ENCODE peak calls at places on chromosomes 13 and 19, in eight cellular contexts. One of them, this sample, is unnamed.

GRCh38 chr13:112657850-112658445 is 31.9 kb upstream of the ATP11A start:
- DNase-seq in mucosa of descending colon: no peak
- DNase-seq in AG10803: peak; percentile 61
- DNase-seq in kidney epithelial cell: peak; percentile 94
- DNase-seq in fibroblast of mammary gland: peak; percentile 22
- DNase-seq in fibroblast of villous mesenchyme: peak; percentile 78
- DNase-seq in cardiac muscle cell: peak; percentile 86
- DNase-seq in pancreas: no peak
- DNase-seq in this sample: peak; percentile 89

GRCh38 chr19:18660051-18660910 is 23.2 kb upstream of the CRTC1 start:
- DNase-seq in fibroblast of villous mesenchyme: peak; percentile 80
- DNase-seq in fibroblast of mammary gland: peak; percentile 81
- DNase-seq in cardiac muscle cell: peak; percentile 44
- DNase-seq in AG10803: no peak
- DNase-seq in mucosa of descending colon: peak; percentile 15
- DNase-seq in pancreas: no peak
- DNase-seq in kidney epithelial cell: no peak
- DNase-seq in this sample: no peak

GRCh38 chr19:55189424-55189823 is 9.3 kb upstream of the SYT5 start:
- DNase-seq in pancreas: no peak
- DNase-seq in fibroblast of villous mesenchyme: peak; percentile 92
- DNase-seq in fibroblast of mammary gland: peak; percentile 100
- DNase-seq in cardiac muscle cell: peak; percentile 98
- DNase-seq in AG10803: peak; percentile 89
- DNase-seq in kidney epithelial cell: peak; percentile 65
- DNase-seq in mucosa of descending colon: no peak
- DNase-seq in this sample: no peak

GRCh38 chr13:36131215-36131930 is at the start of gene DCLK1:
- DNase-seq in AG10803: peak; percentile 6
- DNase-seq in kidney epithelial cell: no peak
- DNase-seq in fibroblast of mammary gland: peak; percentile 69
- DNase-seq in cardiac muscle cell: peak; percentile 65
- DNase-seq in fibroblast of villous mesenchyme: no peak
- DNase-seq in pancreas: peak; percentile 69
- DNase-seq in mucosa of descending colon: peak; percentile 21
- DNase-seq in this sample: no peak

GRCh38 chr13:32902898-32903297 is 113.3 kb upstream of the KL start:
- DNase-seq in mucosa of descending colon: peak; percentile 66
- DNase-seq in AG10803: peak; percentile 67
- DNase-seq in fibroblast of villous mesenchyme: no peak
- DNase-seq in cardiac muscle cell: peak; percentile 73
- DNase-seq in fibroblast of mammary gland: peak; percentile 68
- DNase-seq in kidney epithelial cell: no peak
- DNase-seq in pancreas: no peak
- DNase-seq in this sample: no peak

GRCh38 chr13:32136716-32137115 is 105.1 kb downstream of the FRY start:
- DNase-seq in fibroblast of villous mesenchyme: no peak
- DNase-seq in pancreas: no peak
- DNase-seq in cardiac muscle cell: no peak
- DNase-seq in kidney epithelial cell: no peak
- DNase-seq in fibroblast of mammary gland: no peak
- DNase-seq in AG10803: no peak
- DNase-seq in mucosa of descending colon: no peak
- DNase-seq in this sample: no peak

GRCh38 chr19:51882518-51882917 is 5.2 kb downstream of the ZNF577 start:
- DNase-seq in kidney epithelial cell: no peak
- DNase-seq in AG10803: no peak
- DNase-seq in mucosa of descending colon: no peak
- DNase-seq in fibroblast of villous mesenchyme: no peak
- DNase-seq in cardiac muscle cell: no peak
- DNase-seq in pancreas: no peak
- DNase-seq in fibroblast of mammary gland: no peak
- DNase-seq in this sample: no peak

GRCh38 chr19:56671613-56671994 is at the start of gene ZNF835:
- DNase-seq in mucosa of descending colon: peak; percentile 89
- DNase-seq in fibroblast of mammary gland: peak; percentile 61
- DNase-seq in kidney epithelial cell: peak; percentile 23
- DNase-seq in cardiac muscle cell: peak; percentile 53
- DNase-seq in pancreas: peak; percentile 91
- DNase-seq in fibroblast of villous mesenchyme: peak; percentile 17
- DNase-seq in AG10803: no peak
- DNase-seq in this sample: no peak

GRCh38 chr13:101514695-101515275 is 62.3 kb downstream of the ITGBL1 start:
- DNase-seq in fibroblast of mammary gland: peak; percentile 80
- DNase-seq in pancreas: no peak
- DNase-seq in AG10803: peak; percentile 62
- DNase-seq in mucosa of descending colon: peak; percentile 73
- DNase-seq in cardiac muscle cell: peak; percentile 68
- DNase-seq in fibroblast of villous mesenchyme: peak; percentile 82
- DNase-seq in kidney epithelial cell: peak; percentile 32
- DNase-seq in this sample: peak; percentile 30

GRCh38 chr19:46190489-46190888 is 39.1 kb upstream of the IGFL1 start:
- DNase-seq in mucosa of descending colon: no peak
- DNase-seq in cardiac muscle cell: no peak
- DNase-seq in kidney epithelial cell: no peak
- DNase-seq in fibroblast of villous mesenchyme: no peak
- DNase-seq in fibroblast of mammary gland: no peak
- DNase-seq in pancreas: no peak
- DNase-seq in AG10803: no peak
- DNase-seq in this sample: no peak

GRCh38 chr13:51229141-51229540 is 6.9 kb downstream of the FAM124A start:
- DNase-seq in fibroblast of villous mesenchyme: no peak
- DNase-seq in kidney epithelial cell: no peak
- DNase-seq in AG10803: no peak
- DNase-seq in pancreas: no peak
- DNase-seq in cardiac muscle cell: no peak
- DNase-seq in mucosa of descending colon: no peak
- DNase-seq in fibroblast of mammary gland: no peak
- DNase-seq in this sample: no peak

GRCh38 chr13:76012091-76012721 is 376.1 kb downstream of the LMO7 start:
- DNase-seq in cardiac muscle cell: peak; percentile 34
- DNase-seq in kidney epithelial cell: peak; percentile 61
- DNase-seq in pancreas: no peak
- DNase-seq in AG10803: peak; percentile 45
- DNase-seq in fibroblast of mammary gland: no peak
- DNase-seq in mucosa of descending colon: no peak
- DNase-seq in fibroblast of villous mesenchyme: no peak
- DNase-seq in this sample: peak; percentile 73

GRCh38 chr13:44093607-44094583 is 214.2 kb downstream of the LACC1 start:
- DNase-seq in fibroblast of mammary gland: no peak
- DNase-seq in cardiac muscle cell: peak; percentile 6
- DNase-seq in kidney epithelial cell: no peak
- DNase-seq in AG10803: no peak
- DNase-seq in pancreas: no peak
- DNase-seq in fibroblast of villous mesenchyme: peak; percentile 68
- DNase-seq in mucosa of descending colon: no peak
- DNase-seq in this sample: no peak

GRCh38 chr13:29799041-29799440 is 51.4 kb downstream of the UBL3 start:
- DNase-seq in mucosa of descending colon: no peak
- DNase-seq in AG10803: no peak
- DNase-seq in cardiac muscle cell: no peak
- DNase-seq in pancreas: no peak
- DNase-seq in kidney epithelial cell: no peak
- DNase-seq in fibroblast of villous mesenchyme: no peak
- DNase-seq in fibroblast of mammary gland: no peak
- DNase-seq in this sample: no peak

GRCh38 chr13:113142876-113143275 is 15.6 kb upstream of the PROZ start:
- DNase-seq in fibroblast of mammary gland: no peak
- DNase-seq in kidney epithelial cell: no peak
- DNase-seq in fibroblast of villous mesenchyme: no peak
- DNase-seq in AG10803: no peak
- DNase-seq in mucosa of descending colon: no peak
- DNase-seq in cardiac muscle cell: no peak
- DNase-seq in pancreas: no peak
- DNase-seq in this sample: no peak

GRCh38 chr19:48203227-48203793 is 32.8 kb downstream of the ZSWIM9 start:
- DNase-seq in mucosa of descending colon: no peak
- DNase-seq in fibroblast of villous mesenchyme: no peak
- DNase-seq in fibroblast of mammary gland: no peak
- DNase-seq in cardiac muscle cell: no peak
- DNase-seq in pancreas: no peak
- DNase-seq in AG10803: no peak
- DNase-seq in kidney epithelial cell: no peak
- DNase-seq in this sample: no peak

GRCh38 chr19:29514525-29515232 is 11.1 kb upstream of the VSTM2B start:
- DNase-seq in mucosa of descending colon: no peak
- DNase-seq in AG10803: no peak
- DNase-seq in pancreas: no peak
- DNase-seq in kidney epithelial cell: no peak
- DNase-seq in cardiac muscle cell: no peak
- DNase-seq in fibroblast of mammary gland: no peak
- DNase-seq in fibroblast of villous mesenchyme: no peak
- DNase-seq in this sample: no peak

GRCh38 chr19:6233827-6234511 is 45.8 kb downstream of the MLLT1 start:
- DNase-seq in cardiac muscle cell: peak; percentile 59
- DNase-seq in mucosa of descending colon: no peak
- DNase-seq in AG10803: peak; percentile 29
- DNase-seq in kidney epithelial cell: no peak
- DNase-seq in fibroblast of villous mesenchyme: no peak
- DNase-seq in pancreas: peak; percentile 81
- DNase-seq in fibroblast of mammary gland: peak; percentile 20
- DNase-seq in this sample: no peak
- H3K4me3 ChIP-seq in cardiac muscle cell: no peak overlapping the region
- H3K4me3 ChIP-seq in mucosa of descending colon: no peak overlapping the region
- H3K4me3 ChIP-seq in AG10803: no peak overlapping the region
- H3K4me3 ChIP-seq in kidney epithelial cell: no peak overlapping the region
- H3K4me3 ChIP-seq in fibroblast of villous mesenchyme: no peak overlapping the region
- H3K4me3 ChIP-seq in pancreas: no peak overlapping the region
- H3K4me3 ChIP-seq in fibroblast of mammary gland: no peak overlapping the region
- H3K4me3 ChIP-seq in this sample: no peak overlapping the region

DNA sequence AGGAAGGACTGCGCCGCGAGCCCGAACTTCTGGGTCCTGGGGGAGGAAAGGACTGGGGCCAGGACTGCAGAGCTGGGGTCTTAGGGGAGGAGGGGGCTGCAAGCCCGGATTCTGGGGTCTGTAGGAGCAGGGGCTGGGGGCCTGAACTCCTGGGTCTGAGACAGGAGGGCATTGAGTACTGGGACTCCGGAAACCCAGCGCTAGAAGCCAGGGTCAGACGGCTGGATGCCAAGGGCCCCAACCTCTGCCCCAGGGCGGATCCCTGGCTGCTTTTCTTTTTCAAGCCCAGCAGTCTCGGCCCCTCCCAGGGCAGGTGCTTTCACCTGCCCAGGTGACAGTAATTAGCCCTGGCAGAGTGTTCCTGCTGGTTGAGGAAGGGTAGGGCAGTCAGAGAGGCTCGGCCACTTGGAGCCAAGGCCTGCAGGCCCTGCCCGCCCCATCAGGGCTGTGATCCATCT is 2.3 kb downstream of the MYH14 start:
- DNase-seq in fibroblast of mammary gland: no peak
- DNase-seq in cardiac muscle cell: no peak
- DNase-seq in mucosa of descending colon: peak; percentile 92
- DNase-seq in fibroblast of villous mesenchyme: no peak
- DNase-seq in pancreas: peak; percentile 78
- DNase-seq in AG10803: no peak
- DNase-seq in kidney epithelial cell: no peak
- DNase-seq in this sample: no peak
- TF ChIP-seq CTCF in fibroblast of mammary gland: no peak
- TF ChIP-seq CTCF in cardiac muscle cell: no peak
- TF ChIP-seq CTCF in mucosa of descending colon: peak; percentile 43
- TF ChIP-seq CTCF in fibroblast of villous mesenchyme: no peak
- TF ChIP-seq CTCF in pancreas: peak; percentile 21
- TF ChIP-seq CTCF in AG10803: no peak
- TF ChIP-seq CTCF in kidney epithelial cell: no peak
- TF ChIP-seq CTCF in this sample: no peak

DNA sequence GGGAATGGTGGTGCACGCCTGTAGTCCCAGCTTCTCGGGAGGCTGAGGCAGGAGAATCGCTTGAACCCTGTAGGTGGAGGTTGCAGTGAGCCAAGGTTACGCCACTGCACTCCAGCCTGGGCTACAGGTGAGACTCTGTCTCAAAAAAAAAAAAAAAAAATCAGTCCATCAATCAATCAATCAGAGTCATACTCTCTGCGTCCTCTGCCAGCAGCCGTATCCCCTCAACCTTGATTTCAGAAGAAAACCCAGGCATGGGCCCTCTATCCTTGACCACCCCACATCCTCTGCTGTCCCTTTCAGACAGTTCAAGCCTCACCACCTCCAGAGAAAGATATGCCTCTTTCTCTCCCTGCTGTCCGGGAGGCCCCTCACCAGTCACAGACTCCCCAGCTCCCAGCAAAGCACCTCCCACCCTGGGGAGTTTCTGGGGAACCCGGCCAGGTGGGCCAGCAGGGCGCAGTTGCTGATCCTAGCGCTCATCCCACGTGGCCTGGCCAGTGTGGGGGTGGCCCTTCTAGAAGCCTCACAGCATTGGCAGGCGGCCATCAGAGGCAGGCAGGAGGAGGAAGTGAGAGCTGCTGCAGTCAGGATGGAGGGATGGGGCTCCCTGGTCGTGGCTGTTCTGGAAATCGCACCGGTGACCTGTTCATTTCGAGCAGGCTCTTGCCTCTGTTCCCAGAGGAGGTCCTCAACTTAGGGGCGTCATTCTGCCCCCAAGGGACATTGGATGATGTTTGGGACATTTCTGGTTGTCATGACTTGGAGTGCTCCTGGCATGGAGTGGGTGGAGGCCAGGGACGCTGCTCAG is 10.2 kb upstream of the JSRP1 start:
- DNase-seq in kidney epithelial cell: no peak
- DNase-seq in pancreas: peak; percentile 89
- DNase-seq in AG10803: peak; percentile 75
- DNase-seq in cardiac muscle cell: peak; percentile 91
- DNase-seq in fibroblast of villous mesenchyme: peak; percentile 82
- DNase-seq in mucosa of descending colon: peak; percentile 94
- DNase-seq in fibroblast of mammary gland: peak; percentile 82
- DNase-seq in this sample: no peak
- H3K4me3 ChIP-seq in kidney epithelial cell: no peak overlapping the region
- H3K4me3 ChIP-seq in pancreas: no peak overlapping the region
- H3K4me3 ChIP-seq in AG10803: no peak overlapping the region
- H3K4me3 ChIP-seq in cardiac muscle cell: no peak overlapping the region
- H3K4me3 ChIP-seq in fibroblast of villous mesenchyme: no peak overlapping the region
- H3K4me3 ChIP-seq in mucosa of descending colon: no peak overlapping the region
- H3K4me3 ChIP-seq in fibroblast of mammary gland: no peak overlapping the region
- H3K4me3 ChIP-seq in this sample: no peak overlapping the region

GRCh38 chr19:6020166-6020967 is 42.4 kb upstream of the RANBP3 start:
- DNase-seq in fibroblast of villous mesenchyme: peak; percentile 68
- DNase-seq in cardiac muscle cell: peak; percentile 50
- DNase-seq in kidney epithelial cell: no peak
- DNase-seq in AG10803: no peak
- DNase-seq in pancreas: peak; percentile 64
- DNase-seq in fibroblast of mammary gland: no peak
- DNase-seq in mucosa of descending colon: no peak
- DNase-seq in this sample: no peak

GRCh38 chr19:6021878-6022569 is 44.1 kb upstream of the RANBP3 start:
- DNase-seq in fibroblast of villous mesenchyme: peak; percentile 85
- DNase-seq in fibroblast of mammary gland: peak; percentile 78
- DNase-seq in mucosa of descending colon: peak; percentile 87
- DNase-seq in AG10803: peak; percentile 60
- DNase-seq in kidney epithelial cell: peak; percentile 38
- DNase-seq in pancreas: peak; percentile 87
- DNase-seq in cardiac muscle cell: peak; percentile 90
- DNase-seq in this sample: no peak

GRCh38 chr19:6022570-6023049 is 44.7 kb upstream of the RANBP3 start:
- DNase-seq in fibroblast of villous mesenchyme: no peak
- DNase-seq in AG10803: no peak
- DNase-seq in pancreas: no peak
- DNase-seq in cardiac muscle cell: no peak
- DNase-seq in mucosa of descending colon: no peak
- DNase-seq in kidney epithelial cell: no peak
- DNase-seq in fibroblast of mammary gland: no peak
- DNase-seq in this sample: no peak

GRCh38 chr19:6023085-6023682 is 45.2 kb upstream of the RANBP3 start:
- DNase-seq in pancreas: peak; percentile 53
- DNase-seq in mucosa of descending colon: no peak
- DNase-seq in AG10803: peak; percentile 59
- DNase-seq in fibroblast of villous mesenchyme: peak; percentile 38
- DNase-seq in cardiac muscle cell: peak; percentile 57
- DNase-seq in fibroblast of mammary gland: peak; percentile 68
- DNase-seq in kidney epithelial cell: peak; percentile 35
- DNase-seq in this sample: no peak

GRCh38 chr19:6020972-6021805 is 43.2 kb upstream of the RANBP3 start:
- DNase-seq in fibroblast of mammary gland: no peak
- DNase-seq in pancreas: peak; percentile 66
- DNase-seq in fibroblast of villous mesenchyme: no peak
- DNase-seq in cardiac muscle cell: no peak
- DNase-seq in mucosa of descending colon: peak; percentile 10
- DNase-seq in kidney epithelial cell: no peak
- DNase-seq in AG10803: no peak
- DNase-seq in this sample: no peak
- TF ChIP-seq CTCF in fibroblast of mammary gland: no peak
- TF ChIP-seq CTCF in pancreas: no peak
- TF ChIP-seq CTCF in fibroblast of villous mesenchyme: peak; percentile 3
- TF ChIP-seq CTCF in cardiac muscle cell: peak; percentile 5
- TF ChIP-seq CTCF in mucosa of descending colon: no peak
- TF ChIP-seq CTCF in kidney epithelial cell: no peak
- TF ChIP-seq CTCF in AG10803: no peak
- TF ChIP-seq CTCF in this sample: peak; percentile 6

This sample was measured in epithelial cell of proximal tubule.